ENCODE peak calls at places on chromosomes 6 and 20, in seven cellular contexts. G is H1, H is H9, F is IMR-90, L is neuronal stem cell, M is mesenchymal stem cell, U is trophoblast cell. X is an unnamed sample.

GRCh38 chr20:17611290-17611539 is 41.3 kb downstream of the DSTN start:
- DNase-seq in G (no peak), H (no peak), F (no peak), L (no peak), M (peak; percentile 56), U (no peak), X (peak; percentile 54)

GRCh38 chr6:25010917-25011625 is 75.3 kb upstream of the RIPOR2 start:
- DNase-seq in G (no peak), H (no peak), F (peak; percentile 67), L (no peak), M (peak; percentile 45), U (no peak), X (no peak)

GRCh38 chr6:78611886-78612480 is 255.4 kb upstream of the IRAK1BP1 start:
- DNase-seq in G (no peak), H (no peak), F (no peak), L (no peak), M (peak; percentile 18), U (no peak), X (peak; percentile 50)

GRCh38 chr6:85449388-85449817 is 480 bp upstream of the NT5E start:
- DNase-seq in G (no peak), H (peak; percentile 47), F (peak; percentile 85), L (peak; percentile 24), M (peak; percentile 85), U (no peak), X (peak; percentile 51)

GRCh38 chr6:22952076-22952475 is 382.7 kb downstream of the HDGFL1 start:
- DNase-seq in G (no peak), H (no peak), F (peak; percentile 21), L (no peak), M (no peak), U (no peak), X (no peak)

GRCh38 chr6:25366785-25367657 is 87.8 kb downstream of the CARMIL1 start:
- DNase-seq in G (no peak), H (no peak), F (no peak), L (no peak), M (no peak), U (no peak), X (no peak)

GRCh38 chr20:17622851-17623508 is 53.1 kb downstream of the DSTN start:
- DNase-seq in G (no peak), H (no peak), F (no peak), L (no peak), M (no peak), U (no peak), X (no peak)

GRCh38 chr6:190596-191395 is 101.5 kb upstream of the DUSP22 start:
- DNase-seq in G (no peak), H (peak; percentile 44), F (no peak), L (no peak), M (no peak), U (no peak), X (peak; percentile 32)

GRCh38 chr6:90231308-90231707 is 65.3 kb downstream of the BACH2 start:
- DNase-seq in G (no peak), H (no peak), F (no peak), L (no peak), M (no peak), U (no peak), X (no peak)

GRCh38 chr6:130865793-130866192 is 38.6 kb downstream of the SMLR1 start:
- DNase-seq in G (no peak), H (no peak), F (no peak), L (no peak), M (no peak), U (no peak), X (no peak)

GRCh38 chr6:106551155-106551554 is 78.1 kb downstream of the RTN4IP1 start:
- DNase-seq in G (no peak), H (no peak), F (no peak), L (no peak), M (no peak), U (no peak), X (no peak)

GRCh38 chr6:102381203-102381602 is 987.7 kb downstream of the GRIK2 start:
- DNase-seq in G (no peak), H (no peak), F (no peak), L (no peak), M (no peak), U (no peak), X (no peak)

GRCh38 chr6:112366695-112367546 is 19.8 kb downstream of the RFPL4B start:
- DNase-seq in G (no peak), H (no peak), F (no peak), L (no peak), M (no peak), U (peak; percentile 27), X (no peak)

DNA sequence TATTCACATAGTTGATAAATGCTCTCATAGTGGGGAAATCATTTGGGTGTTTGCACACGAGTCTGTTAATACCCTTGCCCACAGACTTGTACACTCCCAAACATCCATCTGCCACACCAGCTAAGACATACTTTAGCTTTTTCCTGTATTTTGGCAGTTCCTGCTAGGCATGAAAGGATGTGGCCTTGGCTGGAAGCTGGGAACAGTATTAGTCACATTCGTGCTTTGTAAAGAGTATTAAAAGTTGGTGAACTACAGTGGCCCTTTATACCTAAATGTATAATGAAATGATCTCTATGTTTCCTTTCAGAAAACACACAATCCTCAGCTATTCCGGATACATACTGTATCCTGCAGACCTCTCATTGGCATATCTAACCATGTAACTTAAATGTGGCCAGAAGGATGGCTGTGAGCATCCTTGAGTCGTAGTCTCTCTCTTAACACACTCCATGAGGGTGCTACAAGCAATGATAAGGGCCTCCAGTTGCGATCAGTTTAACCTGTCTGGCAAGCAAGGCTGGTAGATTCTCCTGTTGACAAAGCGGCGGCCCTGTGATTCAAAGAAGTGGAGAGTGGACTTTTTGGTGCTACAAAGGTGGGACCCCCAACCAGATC is 1.5 kb downstream of the LEMD2 start:
- DNase-seq in G (no peak), H (no peak), F (peak; percentile 41), L (no peak), M (peak; percentile 42), U (peak; percentile 80), X (peak; percentile 72)
- H2AK5ac ChIP-seq in G (peak overlapping the region; percentile 18), H (no peak overlapping the region), F (peak overlapping the region; percentile 76), L (no peak overlapping the region), M (peak overlapping the region; percentile 13), U (peak overlapping the region; percentile 32), X (no peak overlapping the region)

GRCh38 chr6:1335367-1336037 is 23.6 kb downstream of the FOXQ1 start:
- DNase-seq in G (no peak), H (peak; percentile 33), F (peak; percentile 76), L (no peak), M (peak; percentile 83), U (peak; percentile 95), X (peak; percentile 81)

GRCh38 chr6:1329708-1330107 is 17.8 kb downstream of the FOXQ1 start:
- DNase-seq in G (no peak), H (no peak), F (no peak), L (no peak), M (no peak), U (no peak), X (no peak)

GRCh38 chr6:1337791-1338190 is 25.9 kb downstream of the FOXQ1 start:
- DNase-seq in G (no peak), H (no peak), F (no peak), L (no peak), M (no peak), U (no peak), X (no peak)

GRCh38 chr6:1336246-1336843 is 24.4 kb downstream of the FOXQ1 start:
- DNase-seq in G (no peak), H (peak; percentile 68), F (no peak), L (no peak), M (no peak), U (peak; percentile 78), X (peak; percentile 78)

GRCh38 chr6:1334725-1335124 is 22.8 kb downstream of the FOXQ1 start:
- DNase-seq in G (no peak), H (peak; percentile 47), F (no peak), L (no peak), M (no peak), U (no peak), X (peak; percentile 88)
- H4K8ac ChIP-seq in G (no peak overlapping the region), H (no peak overlapping the region), F (no peak overlapping the region), L (no peak overlapping the region), M (no peak overlapping the region), U (no peak overlapping the region), X (no peak overlapping the region)

GRCh38 chr20:22264917-22265316 is 319.5 kb downstream of the FOXA2 start:
- DNase-seq in G (no peak), H (no peak), F (no peak), L (no peak), M (no peak), U (no peak), X (no peak)
- H2AK5ac ChIP-seq in G (no peak overlapping the region), H (no peak overlapping the region), F (no peak overlapping the region), L (no peak overlapping the region), M (no peak overlapping the region), U (no peak overlapping the region), X (no peak overlapping the region)

DNA sequence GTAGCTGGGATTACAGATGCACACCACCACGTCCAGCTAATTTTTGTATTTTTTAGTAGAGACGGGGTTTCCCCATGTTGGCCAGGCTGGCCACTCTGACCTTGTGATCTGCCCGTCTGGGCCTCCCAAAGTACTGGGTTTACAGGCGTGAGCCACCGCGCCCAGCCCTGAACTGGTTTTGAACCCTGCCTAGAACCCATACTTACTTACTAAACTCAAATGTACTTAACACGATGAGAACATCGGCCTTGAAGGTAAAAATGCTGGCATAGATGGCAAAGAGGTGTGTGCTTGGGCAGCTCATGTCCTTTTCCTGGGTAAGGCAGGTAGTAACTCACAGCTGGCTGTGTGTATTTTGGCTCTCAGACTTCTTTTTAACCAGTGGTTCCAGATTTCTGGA is 3.2 kb upstream of the ARMC12 start:
- DNase-seq in G (no peak), H (no peak), F (no peak), L (no peak), M (no peak), U (no peak), X (no peak)
- H4K8ac ChIP-seq in G (no peak overlapping the region), H (no peak overlapping the region), F (no peak overlapping the region), L (no peak overlapping the region), M (peak overlapping the region; percentile 12), U (no peak overlapping the region), X (no peak overlapping the region)

DNA sequence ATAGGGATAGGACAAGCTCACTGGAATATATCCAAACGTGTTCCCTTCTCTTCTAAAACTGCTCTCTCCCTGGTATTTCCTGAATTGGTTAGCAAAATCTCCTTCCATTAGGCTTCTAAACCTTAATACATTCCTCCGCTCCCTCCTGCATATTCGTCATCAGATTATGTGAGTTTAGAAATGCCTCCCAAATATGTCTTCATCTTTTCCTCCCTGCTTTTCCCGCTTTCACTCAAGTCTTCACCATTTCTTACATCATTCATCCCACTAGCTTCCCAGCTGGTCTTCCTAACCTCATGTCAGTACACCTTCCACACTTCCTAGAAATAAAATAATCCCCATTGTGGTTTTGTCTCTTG is 26.9 kb downstream of the SLC22A16 start:
- DNase-seq in G (no peak), H (no peak), F (no peak), L (no peak), M (no peak), U (no peak), X (no peak)
- H2AK5ac ChIP-seq in G (no peak overlapping the region), H (no peak overlapping the region), F (no peak overlapping the region), L (no peak overlapping the region), M (no peak overlapping the region), U (no peak overlapping the region), X (no peak overlapping the region)